ENCODE peak calls at places on chromosomes 13 and 19, in ten cellular contexts. One of them, this sample, is unnamed.

GRCh38 chr19:7705387-7706187 is 3.7 kb upstream of the FCER2 start:
- DNase-seq in Caco-2: no peak
- DNase-seq in body of pancreas: peak; percentile 65
- DNase-seq in stimulated activated CD8-positive, alpha-beta memory T cell treated with anti-CD3 and anti-CD28 coated beads, Interleukin-4, amount 100 ng/mL, for 1 hour: peak; percentile 64
- DNase-seq in stimulated activated CD4-positive, alpha-beta T cell treated with anti-CD3 and anti-CD28 coated beads, TNF-alpha, amount 100 ng/mL, for 1 hour: peak; percentile 52
- DNase-seq in HEK293T: no peak
- DNase-seq in retinal pigment epithelial cell: no peak
- DNase-seq in small intestine: peak; percentile 31
- DNase-seq in glutamatergic neuron: no peak
- DNase-seq in AG09309: no peak
- DNase-seq in this sample: no peak

GRCh38 chr13:25210842-25211241 is 38.8 kb upstream of the AMER2 start:
- DNase-seq in body of pancreas: no peak
- DNase-seq in Caco-2: no peak
- DNase-seq in retinal pigment epithelial cell: no peak
- DNase-seq in glutamatergic neuron: no peak
- DNase-seq in small intestine: no peak
- DNase-seq in stimulated activated CD8-positive, alpha-beta memory T cell treated with anti-CD3 and anti-CD28 coated beads, Interleukin-4, amount 100 ng/mL, for 1 hour: no peak
- DNase-seq in AG09309: no peak
- DNase-seq in stimulated activated CD4-positive, alpha-beta T cell treated with anti-CD3 and anti-CD28 coated beads, TNF-alpha, amount 100 ng/mL, for 1 hour: no peak
- DNase-seq in HEK293T: no peak
- DNase-seq in this sample: no peak

GRCh38 chr19:28553005-28553404 is 659.9 kb downstream of the UQCRFS1 start:
- DNase-seq in stimulated activated CD4-positive, alpha-beta T cell treated with anti-CD3 and anti-CD28 coated beads, TNF-alpha, amount 100 ng/mL, for 1 hour: no peak
- DNase-seq in glutamatergic neuron: no peak
- DNase-seq in body of pancreas: no peak
- DNase-seq in retinal pigment epithelial cell: no peak
- DNase-seq in stimulated activated CD8-positive, alpha-beta memory T cell treated with anti-CD3 and anti-CD28 coated beads, Interleukin-4, amount 100 ng/mL, for 1 hour: no peak
- DNase-seq in HEK293T: no peak
- DNase-seq in small intestine: no peak
- DNase-seq in AG09309: no peak
- DNase-seq in Caco-2: no peak
- DNase-seq in this sample: no peak

GRCh38 chr19:49746206-49746958 is 16.7 kb downstream of the TSKS start:
- DNase-seq in HEK293T: peak; percentile 98
- DNase-seq in stimulated activated CD8-positive, alpha-beta memory T cell treated with anti-CD3 and anti-CD28 coated beads, Interleukin-4, amount 100 ng/mL, for 1 hour: peak; percentile 3
- DNase-seq in Caco-2: peak; percentile 59
- DNase-seq in body of pancreas: peak; percentile 51
- DNase-seq in glutamatergic neuron: peak; percentile 25
- DNase-seq in stimulated activated CD4-positive, alpha-beta T cell treated with anti-CD3 and anti-CD28 coated beads, TNF-alpha, amount 100 ng/mL, for 1 hour: peak; percentile 18
- DNase-seq in small intestine: peak; percentile 8
- DNase-seq in AG09309: no peak
- DNase-seq in retinal pigment epithelial cell: no peak
- DNase-seq in this sample: no peak

GRCh38 chr13:100630564-100630963 is 42.0 kb upstream of the GGACT start:
- DNase-seq in stimulated activated CD8-positive, alpha-beta memory T cell treated with anti-CD3 and anti-CD28 coated beads, Interleukin-4, amount 100 ng/mL, for 1 hour: no peak
- DNase-seq in small intestine: no peak
- DNase-seq in retinal pigment epithelial cell: no peak
- DNase-seq in Caco-2: no peak
- DNase-seq in HEK293T: no peak
- DNase-seq in AG09309: no peak
- DNase-seq in body of pancreas: no peak
- DNase-seq in glutamatergic neuron: no peak
- DNase-seq in stimulated activated CD4-positive, alpha-beta T cell treated with anti-CD3 and anti-CD28 coated beads, TNF-alpha, amount 100 ng/mL, for 1 hour: no peak
- DNase-seq in this sample: peak; percentile 96

GRCh38 chr13:98480915-98481510 is 95.9 kb downstream of the STK24 start:
- DNase-seq in stimulated activated CD8-positive, alpha-beta memory T cell treated with anti-CD3 and anti-CD28 coated beads, Interleukin-4, amount 100 ng/mL, for 1 hour: no peak
- DNase-seq in small intestine: peak; percentile 18
- DNase-seq in Caco-2: no peak
- DNase-seq in stimulated activated CD4-positive, alpha-beta T cell treated with anti-CD3 and anti-CD28 coated beads, TNF-alpha, amount 100 ng/mL, for 1 hour: no peak
- DNase-seq in body of pancreas: peak; percentile 42
- DNase-seq in AG09309: no peak
- DNase-seq in HEK293T: no peak
- DNase-seq in retinal pigment epithelial cell: no peak
- DNase-seq in glutamatergic neuron: peak; percentile 44
- DNase-seq in this sample: no peak

GRCh38 chr19:8131517-8131916 is 17.9 kb downstream of the FBN3 start:
- DNase-seq in AG09309: no peak
- DNase-seq in stimulated activated CD8-positive, alpha-beta memory T cell treated with anti-CD3 and anti-CD28 coated beads, Interleukin-4, amount 100 ng/mL, for 1 hour: no peak
- DNase-seq in Caco-2: no peak
- DNase-seq in retinal pigment epithelial cell: no peak
- DNase-seq in stimulated activated CD4-positive, alpha-beta T cell treated with anti-CD3 and anti-CD28 coated beads, TNF-alpha, amount 100 ng/mL, for 1 hour: no peak
- DNase-seq in body of pancreas: no peak
- DNase-seq in small intestine: no peak
- DNase-seq in HEK293T: no peak
- DNase-seq in glutamatergic neuron: no peak
- DNase-seq in this sample: no peak

GRCh38 chr13:99191900-99192399 is 8.7 kb upstream of the UBAC2 start:
- DNase-seq in stimulated activated CD8-positive, alpha-beta memory T cell treated with anti-CD3 and anti-CD28 coated beads, Interleukin-4, amount 100 ng/mL, for 1 hour: no peak
- DNase-seq in Caco-2: no peak
- DNase-seq in AG09309: no peak
- DNase-seq in stimulated activated CD4-positive, alpha-beta T cell treated with anti-CD3 and anti-CD28 coated beads, TNF-alpha, amount 100 ng/mL, for 1 hour: no peak
- DNase-seq in retinal pigment epithelial cell: no peak
- DNase-seq in small intestine: peak; percentile 58
- DNase-seq in glutamatergic neuron: no peak
- DNase-seq in HEK293T: no peak
- DNase-seq in body of pancreas: no peak
- DNase-seq in this sample: no peak

GRCh38 chr13:108267338-108267737 is 2.2 kb upstream of the TNFSF13B start:
- DNase-seq in stimulated activated CD8-positive, alpha-beta memory T cell treated with anti-CD3 and anti-CD28 coated beads, Interleukin-4, amount 100 ng/mL, for 1 hour: no peak
- DNase-seq in HEK293T: no peak
- DNase-seq in body of pancreas: peak; percentile 31
- DNase-seq in AG09309: no peak
- DNase-seq in stimulated activated CD4-positive, alpha-beta T cell treated with anti-CD3 and anti-CD28 coated beads, TNF-alpha, amount 100 ng/mL, for 1 hour: no peak
- DNase-seq in glutamatergic neuron: no peak
- DNase-seq in small intestine: no peak
- DNase-seq in retinal pigment epithelial cell: no peak
- DNase-seq in Caco-2: no peak
- DNase-seq in this sample: no peak

GRCh38 chr19:54096642-54097106 is 3.9 kb downstream of the OSCAR start:
- DNase-seq in body of pancreas: no peak
- DNase-seq in stimulated activated CD8-positive, alpha-beta memory T cell treated with anti-CD3 and anti-CD28 coated beads, Interleukin-4, amount 100 ng/mL, for 1 hour: no peak
- DNase-seq in HEK293T: no peak
- DNase-seq in AG09309: peak; percentile 16
- DNase-seq in Caco-2: peak; percentile 57
- DNase-seq in glutamatergic neuron: no peak
- DNase-seq in small intestine: peak; percentile 41
- DNase-seq in retinal pigment epithelial cell: no peak
- DNase-seq in stimulated activated CD4-positive, alpha-beta T cell treated with anti-CD3 and anti-CD28 coated beads, TNF-alpha, amount 100 ng/mL, for 1 hour: no peak
- DNase-seq in this sample: peak; percentile 20

GRCh38 chr19:2714531-2715269 is 6.5 kb downstream of the DIRAS1 start:
- DNase-seq in stimulated activated CD8-positive, alpha-beta memory T cell treated with anti-CD3 and anti-CD28 coated beads, Interleukin-4, amount 100 ng/mL, for 1 hour: no peak
- DNase-seq in small intestine: no peak
- DNase-seq in stimulated activated CD4-positive, alpha-beta T cell treated with anti-CD3 and anti-CD28 coated beads, TNF-alpha, amount 100 ng/mL, for 1 hour: no peak
- DNase-seq in retinal pigment epithelial cell: no peak
- DNase-seq in Caco-2: no peak
- DNase-seq in HEK293T: no peak
- DNase-seq in glutamatergic neuron: no peak
- DNase-seq in AG09309: no peak
- DNase-seq in body of pancreas: no peak
- DNase-seq in this sample: no peak

GRCh38 chr19:17468302-17469091 is 1.8 kb upstream of the SLC27A1 start:
- DNase-seq in stimulated activated CD8-positive, alpha-beta memory T cell treated with anti-CD3 and anti-CD28 coated beads, Interleukin-4, amount 100 ng/mL, for 1 hour: no peak
- DNase-seq in small intestine: no peak
- DNase-seq in body of pancreas: peak; percentile 26
- DNase-seq in HEK293T: no peak
- DNase-seq in Caco-2: no peak
- DNase-seq in glutamatergic neuron: no peak
- DNase-seq in retinal pigment epithelial cell: no peak
- DNase-seq in AG09309: no peak
- DNase-seq in stimulated activated CD4-positive, alpha-beta T cell treated with anti-CD3 and anti-CD28 coated beads, TNF-alpha, amount 100 ng/mL, for 1 hour: no peak
- DNase-seq in this sample: no peak

This sample was measured in NCI-H748 treated with DMSO at 0.1 percent for 48 hours.